ENCODE peak calls at places on chromosomes 3 and 15, in nine cellular contexts. I, S, O, A, F, L, G, T and H are unnamed samples.

GRCh38 chr3:159964166-159964973 is 24.3 kb upstream of the IL12A start:
- DNase-seq in I (no peak), S (no peak), A (no peak), L (no peak), O (peak; percentile 94), G (no peak), F (peak; percentile 73), T (no peak), H (no peak)

GRCh38 chr3:143839980-143840379 is 8.3 kb downstream of the SLC9A9 start:
- DNase-seq in F (no peak), G (no peak), T (no peak), S (no peak), L (no peak), I (no peak), A (no peak), O (no peak), H (no peak)

GRCh38 chr3:183085634-183086390 is 13.5 kb downstream of the MCCC1 start:
- DNase-seq in A (no peak), F (peak; percentile 21), I (peak; percentile 78), G (no peak), O (peak; percentile 72), T (peak; percentile 94), S (no peak), L (no peak), H (peak; percentile 41)

GRCh38 chr15:35071071-35071470 is 14.0 kb downstream of the NANOGP8 start:
- DNase-seq in F (no peak), L (no peak), I (no peak), G (no peak), A (no peak), S (no peak), O (no peak), T (no peak), H (no peak)

GRCh38 chr3:128279594-128279880 is 126.3 kb downstream of the EEFSEC start:
- DNase-seq in O (no peak), F (no peak), S (no peak), G (no peak), A (no peak), I (no peak), L (no peak), T (no peak), H (no peak)

GRCh38 chr15:91099616-91100560 is at the start of gene SV2B:
- DNase-seq in I (peak; percentile 83), T (peak; percentile 77), L (no peak), G (peak; percentile 7), F (peak; percentile 48), A (peak; percentile 66), O (peak; percentile 42), S (peak; percentile 38), H (no peak)

GRCh38 chr15:74399511-74400312 is 32.3 kb upstream of the CYP11A1 start:
- DNase-seq in T (no peak), G (no peak), F (no peak), O (peak; percentile 89), S (no peak), A (no peak), I (no peak), L (peak; percentile 22), H (no peak)

GRCh38 chr3:129756871-129757270 is 136.6 kb downstream of the TMCC1 start:
- DNase-seq in T (no peak), O (peak; percentile 66), F (no peak), S (no peak), G (no peak), I (no peak), L (no peak), A (no peak), H (no peak)

GRCh38 chr3:63814300-63814699 is 4.8 kb upstream of the C3orf49 start:
- DNase-seq in A (no peak), I (peak; percentile 43), F (no peak), T (peak; percentile 55), L (no peak), G (no peak), S (no peak), O (peak; percentile 18), H (no peak)

GRCh38 chr3:185959609-185960517 is 22.0 kb upstream of the TRA2B start:
- DNase-seq in O (peak; percentile 89), L (peak; percentile 64), A (no peak), T (no peak), I (no peak), F (peak; percentile 82), G (peak; percentile 65), S (no peak), H (peak; percentile 38)

GRCh38 chr3:111324645-111325044 is 217.4 kb upstream of the CD96 start:
- DNase-seq in G (no peak), A (no peak), L (no peak), F (no peak), I (no peak), S (no peak), O (no peak), T (no peak), H (no peak)

GRCh38 chr15:71319935-71320334 is 204.7 kb downstream of the THSD4 start:
- DNase-seq in T (no peak), S (no peak), G (no peak), O (no peak), A (no peak), F (no peak), I (no peak), L (no peak), H (no peak)

GRCh38 chr3:182810574-182811268 is 17.4 kb downstream of the ATP11B start:
- DNase-seq in L (no peak), S (no peak), G (no peak), F (no peak), A (no peak), T (no peak), O (peak; percentile 58), I (no peak), H (no peak)

GRCh38 chr3:14227866-14228265 is 49.2 kb downstream of the LSM3 start:
- DNase-seq in A (no peak), S (no peak), L (no peak), F (no peak), T (no peak), G (no peak), O (peak; percentile 54), I (no peak), H (no peak)

GRCh38 chr15:45913451-45913850 is 278.6 kb downstream of the SQOR start:
- DNase-seq in I (no peak), A (no peak), T (no peak), S (no peak), G (no peak), O (no peak), F (no peak), L (no peak), H (no peak)

GRCh38 chr3:144677118-144677517 is 705.5 kb downstream of the DIPK2A start:
- DNase-seq in S (no peak), G (no peak), A (no peak), L (no peak), I (no peak), O (peak; percentile 5), T (no peak), F (no peak), H (no peak)

GRCh38 chr3:4716731-4717362 is 223.7 kb downstream of the ITPR1 start:
- DNase-seq in F (no peak), A (no peak), S (no peak), L (no peak), O (peak; percentile 83), T (no peak), I (no peak), G (no peak), H (no peak)

GRCh38 chr3:112688819-112689218 is 47.9 kb upstream of the CCDC80 start:
- DNase-seq in S (no peak), A (no peak), F (peak; percentile 83), I (no peak), T (no peak), L (no peak), G (no peak), O (no peak), H (no peak)
- H3K4me1 ChIP-seq in S (no peaks in the 10 kb centered on the region), A (peaks cover 16% of the 10 kb centered on the region), F (peaks cover 62% of the 10 kb centered on the region), I (peaks cover 33% of the 10 kb centered on the region), T (peaks cover 24% of the 10 kb centered on the region), L (no peaks in the 10 kb centered on the region), G (no peaks in the 10 kb centered on the region), O (peaks cover 30% of the 10 kb centered on the region), H (no peaks in the 10 kb centered on the region)

DNA sequence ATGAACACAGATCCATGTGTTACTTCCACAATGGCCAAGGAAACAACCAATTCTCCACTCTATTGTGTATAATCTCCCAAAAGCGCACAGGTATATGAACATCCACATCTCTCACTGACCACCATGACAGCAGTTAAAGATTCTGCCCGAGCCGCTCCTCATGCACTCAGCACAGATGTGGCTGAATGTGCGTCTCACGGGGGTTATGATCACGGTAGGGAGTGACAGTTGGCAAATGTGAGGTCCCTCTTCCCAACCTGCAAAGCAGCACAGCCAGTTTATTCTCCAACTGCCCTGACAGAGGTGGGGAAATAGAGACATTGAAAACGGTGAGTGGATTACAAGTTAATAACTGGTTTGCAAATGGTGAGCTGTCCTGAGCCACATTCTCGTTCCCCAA is 17.6 kb downstream of the FOXP1 start:
- DNase-seq in O (no peak), S (no peak), F (no peak), T (no peak), L (no peak), A (no peak), G (no peak), I (no peak), H (no peak)
- H3K27ac ChIP-seq in O (no peak overlapping the region), S (no peak overlapping the region), F (no peak overlapping the region), T (no peak overlapping the region), L (no peak overlapping the region), A (no peak overlapping the region), G (no peak overlapping the region), I (no peak overlapping the region), H (no peak overlapping the region)

GRCh38 chr15:89112341-89112971 is 24.2 kb downstream of the ABHD2 start:
- DNase-seq in O (peak; percentile 49), F (peak; percentile 71), S (peak; percentile 54), G (no peak), L (peak; percentile 76), I (no peak), T (no peak), A (peak; percentile 87), H (no peak)
- H3K4me1 ChIP-seq in O (peaks cover 18% of the 10 kb centered on the region), F (peaks cover 85% of the 10 kb centered on the region), S (peaks cover 47% of the 10 kb centered on the region), G (peaks cover 5% of the 10 kb centered on the region), L (peaks cover 48% of the 10 kb centered on the region), I (peaks cover 20% of the 10 kb centered on the region), T (peaks cover 17% of the 10 kb centered on the region), A (peaks cover 65% of the 10 kb centered on the region), H (peaks cover 11% of the 10 kb centered on the region)

GRCh38 chr3:192899540-192899982 is 18.1 kb downstream of the MB21D2 start:
- DNase-seq in G (no peak), L (no peak), S (no peak), A (no peak), F (peak; percentile 64), I (no peak), O (peak; percentile 91), T (no peak), H (no peak)
- H3K27ac ChIP-seq in G (no peak overlapping the region), L (no peak overlapping the region), S (no peak overlapping the region), A (peak overlapping the region; percentile 54), F (peak overlapping the region; percentile 61), I (no peak overlapping the region), O (peak overlapping the region; percentile 30), T (no peak overlapping the region), H (no peak overlapping the region)